ENCODE peak calls at places on chromosomes 6 and 20, in five cellular contexts. One of them, this sample, is unnamed.

GRCh38 chr20:51404297-51405060 is 138.0 kb downstream of the NFATC2 start:
- DNase-seq in GM23248: no peak
- DNase-seq in PC-9: no peak
- DNase-seq in neural progenitor cell: no peak
- DNase-seq in MM.1S: peak; percentile 74
- DNase-seq in this sample: peak; percentile 39

GRCh38 chr6:170292111-170292777 is 1.4 kb upstream of the DLL1 start:
- DNase-seq in GM23248: peak; percentile 35
- DNase-seq in PC-9: no peak
- DNase-seq in neural progenitor cell: peak; percentile 53
- DNase-seq in MM.1S: no peak
- DNase-seq in this sample: no peak

GRCh38 chr6:168196385-168196860 is 117.4 kb upstream of the FRMD1 start:
- DNase-seq in GM23248: no peak
- DNase-seq in PC-9: no peak
- DNase-seq in neural progenitor cell: no peak
- DNase-seq in MM.1S: no peak
- DNase-seq in this sample: no peak

GRCh38 chr20:4875578-4876067 is 125.7 kb downstream of the SLC23A2 start:
- DNase-seq in GM23248: no peak
- DNase-seq in PC-9: no peak
- DNase-seq in neural progenitor cell: no peak
- DNase-seq in MM.1S: no peak
- DNase-seq in this sample: no peak

GRCh38 chr6:106913111-106913510 is 61.4 kb downstream of the CD24 start:
- DNase-seq in GM23248: no peak
- DNase-seq in PC-9: peak; percentile 98
- DNase-seq in neural progenitor cell: no peak
- DNase-seq in MM.1S: no peak
- DNase-seq in this sample: no peak

GRCh38 chr6:138569970-138570715 is 70.8 kb upstream of the NHSL1 start:
- DNase-seq in GM23248: no peak
- DNase-seq in PC-9: no peak
- DNase-seq in neural progenitor cell: no peak
- DNase-seq in MM.1S: no peak
- DNase-seq in this sample: peak; percentile 51

GRCh38 chr6:155954149-155954548 is 498.5 kb upstream of the NOX3 start:
- DNase-seq in GM23248: no peak
- DNase-seq in PC-9: no peak
- DNase-seq in neural progenitor cell: no peak
- DNase-seq in MM.1S: no peak
- DNase-seq in this sample: no peak

GRCh38 chr6:38149526-38149925 is 330.0 kb downstream of the ZFAND3 start:
- DNase-seq in GM23248: no peak
- DNase-seq in PC-9: no peak
- DNase-seq in neural progenitor cell: peak; percentile 75
- DNase-seq in MM.1S: no peak
- DNase-seq in this sample: peak; percentile 35

DNA sequence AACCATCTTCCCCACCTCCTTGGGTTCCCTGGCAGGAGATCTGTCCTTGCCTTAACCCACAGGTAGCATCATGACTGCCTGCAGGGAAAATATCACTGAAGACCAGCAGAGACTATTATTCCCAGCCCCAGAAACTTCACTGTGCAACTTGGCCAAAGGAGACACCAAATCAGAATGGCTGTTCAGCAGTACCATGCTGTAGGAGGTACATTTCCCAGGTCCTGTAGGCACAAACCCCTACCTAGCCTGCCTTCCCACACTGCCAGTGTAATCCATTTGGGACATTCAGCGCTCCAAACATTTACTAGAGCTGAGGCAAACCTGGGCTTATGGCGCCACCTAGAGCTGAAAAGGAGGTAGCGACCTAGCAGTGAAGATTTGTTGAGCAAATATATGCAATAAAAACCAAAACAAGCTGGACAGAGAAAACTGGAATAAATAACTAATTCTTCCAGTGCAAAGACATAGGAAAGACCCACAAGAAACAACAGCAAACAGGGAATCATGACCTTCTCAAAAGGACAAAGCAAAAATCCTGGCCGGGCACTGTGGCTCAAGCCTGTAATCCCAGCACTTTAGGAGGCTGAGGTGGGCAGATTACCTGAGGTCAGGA is 60.3 kb downstream of the VTA1 start:
- DNase-seq in GM23248: peak; percentile 78
- DNase-seq in PC-9: no peak
- DNase-seq in neural progenitor cell: peak; percentile 78
- DNase-seq in MM.1S: peak; percentile 12
- DNase-seq in this sample: peak; percentile 16
- H3K36me3 ChIP-seq in GM23248: peaks cover 48% of the 10 kb centered on the region
- H3K36me3 ChIP-seq in PC-9: peaks cover 42% of the 10 kb centered on the region
- H3K36me3 ChIP-seq in neural progenitor cell: peaks cover 21% of the 10 kb centered on the region
- H3K36me3 ChIP-seq in MM.1S: no peaks in the 10 kb centered on the region
- H3K36me3 ChIP-seq in this sample: peaks cover 12% of the 10 kb centered on the region

GRCh38 chr20:44811150-44811685 is 872 bp upstream of the RIMS4 start:
- DNase-seq in GM23248: no peak
- DNase-seq in PC-9: no peak
- DNase-seq in neural progenitor cell: no peak
- DNase-seq in MM.1S: no peak
- DNase-seq in this sample: no peak
- TF ChIP-seq EZH2 in GM23248: no peak
- TF ChIP-seq EZH2 in PC-9: no peak
- TF ChIP-seq EZH2 in neural progenitor cell: no peak
- TF ChIP-seq EZH2 in MM.1S: no peak
- TF ChIP-seq EZH2 in this sample: no peak

DNA sequence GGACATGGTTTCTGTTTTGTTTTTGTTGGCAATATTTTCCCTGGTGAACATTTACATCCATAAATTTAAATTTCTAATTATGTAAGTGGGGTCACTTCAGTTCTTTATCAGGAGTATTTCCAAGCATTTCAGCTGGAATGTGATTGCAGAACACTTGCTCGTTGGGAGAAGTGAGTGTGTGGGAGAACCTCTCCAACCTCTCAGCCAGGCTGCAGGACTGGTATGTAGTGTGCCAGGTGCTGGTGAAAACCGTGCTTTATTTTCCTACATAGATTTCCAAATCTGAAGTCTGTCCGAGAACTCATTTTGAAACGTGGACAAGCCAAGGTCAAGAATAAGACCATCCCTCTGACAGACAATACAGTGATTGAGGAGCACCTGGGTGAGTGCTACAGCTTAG is 6.3 kb downstream of the RPL7L1 start:
- DNase-seq in GM23248: no peak
- DNase-seq in PC-9: no peak
- DNase-seq in neural progenitor cell: no peak
- DNase-seq in MM.1S: no peak
- DNase-seq in this sample: no peak
- H3K36me3 ChIP-seq in GM23248: peaks cover 42% of the 10 kb centered on the region
- H3K36me3 ChIP-seq in PC-9: peaks cover 34% of the 10 kb centered on the region
- H3K36me3 ChIP-seq in neural progenitor cell: peaks cover 13% of the 10 kb centered on the region
- H3K36me3 ChIP-seq in MM.1S: peaks cover 16% of the 10 kb centered on the region
- H3K36me3 ChIP-seq in this sample: peaks cover 32% of the 10 kb centered on the region

DNA sequence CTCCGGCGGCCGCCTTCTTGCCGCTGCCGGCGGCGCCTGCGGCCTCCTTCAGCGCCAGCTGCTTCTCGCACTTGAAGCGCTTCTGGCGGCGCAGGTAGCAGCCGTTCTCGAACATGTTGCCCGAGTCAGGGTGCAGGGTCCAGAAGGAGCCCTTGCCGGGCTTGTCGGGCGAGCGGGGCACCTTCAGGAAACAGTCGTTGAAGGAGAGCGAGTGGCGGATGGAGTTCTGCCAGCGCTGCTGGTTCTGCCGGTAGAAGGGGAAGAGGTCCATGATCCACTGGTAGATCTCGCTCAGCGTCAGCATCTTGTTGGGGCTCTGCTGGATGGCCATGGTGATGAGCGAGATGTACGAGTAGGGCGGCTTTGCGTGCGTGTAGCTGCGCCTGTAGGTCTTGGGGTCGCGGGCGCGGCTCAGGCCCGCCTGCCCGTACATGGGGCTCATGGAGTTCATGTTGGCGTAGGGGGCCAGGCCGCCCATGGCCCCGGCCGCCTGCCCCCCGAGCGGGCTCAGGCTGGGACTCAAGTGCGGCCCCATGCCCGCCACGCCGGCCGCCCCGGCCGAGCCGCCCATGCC is 1.9 kb downstream of the FOXA2 start:
- DNase-seq in GM23248: no peak
- DNase-seq in PC-9: no peak
- DNase-seq in neural progenitor cell: peak; percentile 45
- DNase-seq in MM.1S: no peak
- DNase-seq in this sample: no peak
- TF ChIP-seq EZH2 in GM23248: peak; percentile 88
- TF ChIP-seq EZH2 in PC-9: no peak
- TF ChIP-seq EZH2 in neural progenitor cell: peak; percentile 92
- TF ChIP-seq EZH2 in MM.1S: no peak
- TF ChIP-seq EZH2 in this sample: peak; percentile 80